ENCODE peak calls at places on chromosomes 1 and 21, in eight cellular contexts. U, Z, X, R, G, W, K and T are unnamed samples.
A peak's percentile ranks its signal among the peaks of the same experiment; 100 is the strongest.

GRCh38 chr21:46634427-46634826 is 1.0 kb upstream of the PRMT2 start:
- DNase-seq in W (no peak), U (no peak), G (no peak), R (no peak), Z (no peak), X (no peak), K (no peak), T (no peak)

GRCh38 chr21:45299026-45299863 is 11.6 kb upstream of the POFUT2 start:
- DNase-seq in Z (peak; percentile 94), W (no peak), R (no peak), X (no peak), G (no peak), U (no peak), K (peak; percentile 19), T (no peak)

GRCh38 chr1:44079566-44079965 is 39.1 kb upstream of the KLF17 start:
- DNase-seq in U (no peak), G (no peak), Z (no peak), K (no peak), X (no peak), W (no peak), R (no peak), T (no peak)

GRCh38 chr1:234890694-234891093 is 237.9 kb downstream of the TOMM20 start:
- DNase-seq in G (no peak), K (no peak), Z (no peak), X (no peak), R (no peak), U (no peak), W (no peak), T (no peak)

GRCh38 chr21:42724226-42724920 is 71.0 kb downstream of the PDE9A start:
- DNase-seq in R (no peak), W (peak; percentile 97), K (no peak), U (no peak), G (no peak), Z (peak; percentile 95), X (no peak), T (no peak)

GRCh38 chr1:54290443-54291184 is 90.6 kb downstream of the MRPL37 start:
- DNase-seq in R (peak; percentile 61), K (no peak), U (peak; percentile 37), W (no peak), G (peak; percentile 17), Z (peak; percentile 83), X (no peak), T (no peak)

GRCh38 chr21:34926784-34927548 is 122.1 kb downstream of the RUNX1 start:
- DNase-seq in G (no peak), R (no peak), W (peak; percentile 43), X (no peak), K (no peak), U (no peak), Z (peak; percentile 73), T (no peak)

GRCh38 chr1:224513383-224513782 is 78.8 kb upstream of the WDR26 start:
- DNase-seq in Z (no peak), K (no peak), R (no peak), G (no peak), X (no peak), U (no peak), W (no peak), T (no peak)

GRCh38 chr1:204074274-204075115 is 1.6 kb downstream of the SOX13 start:
- DNase-seq in Z (peak; percentile 82), W (peak; percentile 72), R (peak; percentile 58), X (no peak), K (peak; percentile 43), U (peak; percentile 6), G (peak; percentile 46), T (peak; percentile 72)

GRCh38 chr1:240310226-240310925 is 218.7 kb downstream of the FMN2 start:
- DNase-seq in R (no peak), G (no peak), K (no peak), Z (peak; percentile 79), X (no peak), U (no peak), W (peak; percentile 64), T (no peak)

GRCh38 chr21:42421018-42421793 is 17.5 kb downstream of the UBASH3A start:
- DNase-seq in Z (no peak), W (no peak), G (no peak), R (no peak), X (no peak), K (no peak), U (no peak), T (no peak)

GRCh38 chr1:41109316-41110263 is 88.1 kb upstream of the SLFNL1 start:
- DNase-seq in R (peak; percentile 49), W (peak; percentile 91), Z (peak; percentile 95), G (no peak), K (no peak), X (no peak), U (peak; percentile 11), T (no peak)

GRCh38 chr21:31041295-31042079 is 3.2 kb upstream of the KRTAP19-8 start:
- DNase-seq in X (no peak), K (no peak), W (no peak), R (no peak), U (peak; percentile 39), Z (no peak), G (no peak), T (no peak)

GRCh38 chr1:33634806-33635205 is 162.4 kb downstream of the ZSCAN20 start:
- DNase-seq in K (no peak), G (no peak), U (peak; percentile 11), Z (no peak), X (no peak), R (peak; percentile 56), W (peak; percentile 44), T (no peak)

GRCh38 chr1:116886532-116886931 is 23.2 kb upstream of the PTGFRN start:
- DNase-seq in R (no peak), X (no peak), U (no peak), G (no peak), W (peak; percentile 70), K (no peak), Z (peak; percentile 68), T (no peak)

GRCh38 chr1:211482306-211482705 is 9.7 kb downstream of the RD3 start:
- DNase-seq in K (no peak), R (no peak), U (no peak), X (no peak), G (no peak), Z (no peak), W (no peak), T (no peak)

GRCh38 chr1:65584399-65584798 is 163.9 kb downstream of the LEPR start:
- DNase-seq in R (no peak), Z (no peak), K (no peak), U (no peak), X (no peak), W (no peak), G (no peak), T (no peak)

GRCh38 chr1:77557053-77557452 is 125.4 kb downstream of the ZZZ3 start:
- DNase-seq in G (no peak), X (no peak), Z (peak; percentile 26), U (no peak), W (no peak), R (no peak), K (no peak), T (no peak)